ENCODE peak calls at places on chromosomes 4 and X, in ten cellular contexts. I, T, X, F, C, D, Y, P, A and E are unnamed samples.

GRCh38 chrX:111131572-111131971 is 35.6 kb downstream of the PAK3 start:
- DNase-seq in I (peak; percentile 1), T (no peak), X (no peak), F (no peak), C (no peak), D (no peak), Y (no peak), P (no peak), A (no peak), E (no peak)

GRCh38 chrX:99184153-99184552 is 1225.9 kb downstream of the PCDH19 start:
- DNase-seq in I (no peak), T (no peak), X (no peak), F (no peak), C (no peak), D (no peak), Y (no peak), P (no peak), A (peak; percentile 24), E (no peak)

GRCh38 chrX:108064613-108065012 is 19.7 kb downstream of the VSIG1 start:
- DNase-seq in I (no peak), T (no peak), X (no peak), F (no peak), C (no peak), D (no peak), Y (no peak), P (no peak), A (no peak), E (no peak)

GRCh38 chrX:30822068-30822671 is 66.9 kb downstream of the TAB3 start:
- DNase-seq in I (peak; percentile 15), T (no peak), X (no peak), F (no peak), C (no peak), D (no peak), Y (no peak), P (peak; percentile 4), A (peak; percentile 18), E (no peak)

GRCh38 chrX:24603191-24603590 is 44.0 kb downstream of the PCYT1B start:
- DNase-seq in I (no peak), T (no peak), X (no peak), F (no peak), C (no peak), D (no peak), Y (no peak), P (no peak), A (no peak), E (no peak)

GRCh38 chr4:90889171-90889570 is 762.0 kb downstream of the CCSER1 start:
- DNase-seq in I (no peak), T (no peak), X (no peak), F (no peak), C (no peak), D (no peak), Y (no peak), P (no peak), A (no peak), E (no peak)

GRCh38 chr4:128388352-128388630 is 100.7 kb upstream of the PGRMC2 start:
- DNase-seq in I (no peak), T (no peak), X (no peak), F (no peak), C (no peak), D (no peak), Y (peak; percentile 44), P (no peak), A (no peak), E (no peak)

GRCh38 chr4:52576326-52576725 is 82.8 kb downstream of the USP46 start:
- DNase-seq in I (no peak), T (no peak), X (no peak), F (no peak), C (no peak), D (no peak), Y (no peak), P (no peak), A (no peak), E (no peak)

GRCh38 chrX:78378476-78379115 is 51.2 kb upstream of the CYSLTR1 start:
- DNase-seq in I (peak; percentile 1), T (no peak), X (no peak), F (no peak), C (no peak), D (no peak), Y (no peak), P (no peak), A (no peak), E (no peak)

GRCh38 chrX:74420194-74421035 is 878 bp upstream of the SLC16A2 start:
- DNase-seq in I (peak; percentile 58), T (peak; percentile 48), X (peak; percentile 90), F (peak; percentile 64), C (peak; percentile 57), D (no peak), Y (peak; percentile 34), P (peak; percentile 20), A (no peak), E (no peak)

GRCh38 chr4:53889335-53890084 is 174.9 kb downstream of the CHIC2 start:
- DNase-seq in I (peak; percentile 26), T (no peak), X (no peak), F (no peak), C (no peak), D (no peak), Y (no peak), P (no peak), A (no peak), E (no peak)

GRCh38 chr4:38687571-38688011 is 23.6 kb downstream of the KLF3 start:
- DNase-seq in I (peak; percentile 51), T (no peak), X (no peak), F (no peak), C (no peak), D (no peak), Y (no peak), P (no peak), A (no peak), E (no peak)

GRCh38 chr4:67122029-67122428 is 423.3 kb downstream of the CENPC start:
- DNase-seq in I (no peak), T (no peak), X (peak; percentile 52), F (no peak), C (no peak), D (no peak), Y (no peak), P (no peak), A (peak; percentile 13), E (no peak)

GRCh38 chr4:54802336-54802735 is 144.6 kb downstream of the KIT start:
- DNase-seq in I (no peak), T (no peak), X (no peak), F (no peak), C (no peak), D (no peak), Y (no peak), P (no peak), A (no peak), E (no peak)

GRCh38 chr4:114659386-114660008 is 60.9 kb downstream of the UGT8 start:
- DNase-seq in I (peak; percentile 78), T (peak; percentile 42), X (peak; percentile 84), F (peak; percentile 37), C (peak; percentile 60), D (peak; percentile 1), Y (peak; percentile 15), P (peak; percentile 63), A (peak; percentile 42), E (peak; percentile 44)

GRCh38 chr4:26179316-26179760 is 141.5 kb upstream of the RBPJ start:
- DNase-seq in I (no peak), T (no peak), X (no peak), F (no peak), C (no peak), D (no peak), Y (no peak), P (peak; percentile 43), A (no peak), E (peak; percentile 43)

GRCh38 chr4:44738615-44739014 is 12.3 kb upstream of the GNPDA2 start:
- DNase-seq in I (peak; percentile 14), T (no peak), X (no peak), F (no peak), C (no peak), D (no peak), Y (no peak), P (no peak), A (no peak), E (no peak)

GRCh38 chrX:150363561-150364346 is 637 bp downstream of the MAMLD1 start:
- DNase-seq in I (peak; percentile 49), T (no peak), X (peak; percentile 67), F (no peak), C (peak; percentile 31), D (no peak), Y (no peak), P (no peak), A (no peak), E (no peak)

GRCh38 chrX:150365051-150365952 is 2.2 kb downstream of the MAMLD1 start:
- DNase-seq in I (peak; percentile 66), T (peak; percentile 63), X (peak; percentile 89), F (peak; percentile 73), C (peak; percentile 85), D (peak; percentile 55), Y (peak; percentile 40), P (peak; percentile 24), A (no peak), E (peak; percentile 39)

GRCh38 chrX:150366951-150367545 is 3.9 kb downstream of the MAMLD1 start:
- DNase-seq in I (peak; percentile 66), T (no peak), X (no peak), F (no peak), C (no peak), D (no peak), Y (no peak), P (no peak), A (no peak), E (no peak)

GRCh38 chrX:150364347-150365050 is 1.4 kb downstream of the MAMLD1 start:
- DNase-seq in I (no peak), T (no peak), X (peak; percentile 63), F (no peak), C (peak; percentile 28), D (no peak), Y (no peak), P (peak; percentile 14), A (no peak), E (peak; percentile 33)

GRCh38 chrX:150365953-150366911 is 3.1 kb downstream of the MAMLD1 start:
- DNase-seq in I (peak; percentile 43), T (no peak), X (peak; percentile 71), F (no peak), C (peak; percentile 47), D (no peak), Y (peak; percentile 38), P (no peak), A (no peak), E (no peak)
- TF ChIP-seq CTCF in I (peak; percentile 22), T (no peak), X (peak; percentile 34), F (no peak), C (no peak), D (no peak), Y (no peak), P (no peak), A (no peak), E (no peak)

GRCh38 chr4:70984587-70984986 is 8.9 kb upstream of the DCK start:
- DNase-seq in I (no peak), T (no peak), X (no peak), F (no peak), C (no peak), D (no peak), Y (no peak), P (no peak), A (no peak), E (no peak)
- TF ChIP-seq CTCF in I (no peak), T (no peak), X (no peak), F (no peak), C (no peak), D (peak; percentile 65), Y (no peak), P (no peak), A (no peak), E (no peak)

GRCh38 chr4:8015512-8015911 is 75.9 kb upstream of the AFAP1 start:
- DNase-seq in I (peak; percentile 44), T (no peak), X (no peak), F (no peak), C (no peak), D (no peak), Y (no peak), P (no peak), A (no peak), E (no peak)
- TF ChIP-seq CTCF in I (peak; percentile 51), T (peak; percentile 25), X (peak; percentile 51), F (peak; percentile 15), C (peak; percentile 24), D (no peak), Y (no peak), P (no peak), A (peak; percentile 61), E (peak; percentile 10)

GRCh38 chr4:57661707-57662106 is 551.5 kb upstream of the IGFBP7 start:
- DNase-seq in I (no peak), T (no peak), X (no peak), F (no peak), C (no peak), D (no peak), Y (no peak), P (no peak), A (no peak), E (no peak)
- TF ChIP-seq CTCF in I (no peak), T (no peak), X (no peak), F (no peak), C (no peak), D (no peak), Y (no peak), P (no peak), A (no peak), E (no peak)